ENCODE peak calls at places on chromosome 3, in nine cellular contexts. One of them, this sample, is unnamed.
A peak's percentile ranks its signal among the peaks of the same experiment; 100 is the strongest.

GRCh38 chr3:150760431-150761200 is 2.4 kb downstream of the SIAH2 start:
- DNase-seq in right lobe of liver: no peak
- DNase-seq in tibial nerve: no peak
- DNase-seq in body of pancreas: no peak
- DNase-seq in GM12878: peak; percentile 45
- DNase-seq in HCT116: no peak
- DNase-seq in IMR-90: no peak
- DNase-seq in GM12892: no peak
- DNase-seq in esophagus squamous epithelium: no peak
- DNase-seq in this sample: no peak

GRCh38 chr3:185825639-185826481 is 1.0 kb upstream of the IGF2BP2 start:
- DNase-seq in right lobe of liver: peak; percentile 49
- DNase-seq in tibial nerve: no peak
- DNase-seq in body of pancreas: peak; percentile 47
- DNase-seq in GM12878: no peak
- DNase-seq in HCT116: no peak
- DNase-seq in IMR-90: peak; percentile 44
- DNase-seq in GM12892: peak; percentile 45
- DNase-seq in esophagus squamous epithelium: no peak
- DNase-seq in this sample: no peak

GRCh38 chr3:122697952-122698625 is 17.4 kb downstream of the PARP14 start:
- DNase-seq in right lobe of liver: no peak
- DNase-seq in tibial nerve: no peak
- DNase-seq in body of pancreas: no peak
- DNase-seq in GM12878: peak; percentile 61
- DNase-seq in HCT116: no peak
- DNase-seq in IMR-90: no peak
- DNase-seq in GM12892: no peak
- DNase-seq in esophagus squamous epithelium: no peak
- DNase-seq in this sample: no peak

GRCh38 chr3:8629151-8630021 is 15.2 kb downstream of the SSUH2 start:
- DNase-seq in right lobe of liver: no peak
- DNase-seq in tibial nerve: peak; percentile 35
- DNase-seq in body of pancreas: no peak
- DNase-seq in GM12878: peak; percentile 12
- DNase-seq in HCT116: peak; percentile 90
- DNase-seq in IMR-90: peak; percentile 86
- DNase-seq in GM12892: no peak
- DNase-seq in esophagus squamous epithelium: no peak
- DNase-seq in this sample: peak; percentile 90

GRCh38 chr3:62049033-62049432 is 324.3 kb downstream of the FEZF2 start:
- DNase-seq in right lobe of liver: no peak
- DNase-seq in tibial nerve: no peak
- DNase-seq in body of pancreas: no peak
- DNase-seq in GM12878: no peak
- DNase-seq in HCT116: no peak
- DNase-seq in IMR-90: peak; percentile 6
- DNase-seq in GM12892: no peak
- DNase-seq in esophagus squamous epithelium: no peak
- DNase-seq in this sample: no peak

GRCh38 chr3:32147935-32148334 is 41.5 kb downstream of the GPD1L start:
- DNase-seq in right lobe of liver: no peak
- DNase-seq in tibial nerve: no peak
- DNase-seq in body of pancreas: no peak
- DNase-seq in GM12878: no peak
- DNase-seq in HCT116: no peak
- DNase-seq in IMR-90: no peak
- DNase-seq in GM12892: no peak
- DNase-seq in esophagus squamous epithelium: no peak
- DNase-seq in this sample: no peak

GRCh38 chr3:110708166-110708565 is 363.4 kb upstream of the NECTIN3 start:
- DNase-seq in right lobe of liver: no peak
- DNase-seq in tibial nerve: no peak
- DNase-seq in body of pancreas: no peak
- DNase-seq in GM12878: no peak
- DNase-seq in HCT116: no peak
- DNase-seq in IMR-90: no peak
- DNase-seq in GM12892: no peak
- DNase-seq in esophagus squamous epithelium: no peak
- DNase-seq in this sample: no peak

GRCh38 chr3:68017069-68017468 is 362.7 kb upstream of the SUCLG2 start:
- DNase-seq in right lobe of liver: no peak
- DNase-seq in tibial nerve: no peak
- DNase-seq in body of pancreas: no peak
- DNase-seq in GM12878: no peak
- DNase-seq in HCT116: no peak
- DNase-seq in IMR-90: no peak
- DNase-seq in GM12892: no peak
- DNase-seq in esophagus squamous epithelium: no peak
- DNase-seq in this sample: no peak

GRCh38 chr3:45994661-45995369 is 809 bp downstream of the FYCO1 start:
- DNase-seq in right lobe of liver: peak; percentile 39
- DNase-seq in tibial nerve: no peak
- DNase-seq in body of pancreas: no peak
- DNase-seq in GM12878: no peak
- DNase-seq in HCT116: no peak
- DNase-seq in IMR-90: no peak
- DNase-seq in GM12892: peak; percentile 36
- DNase-seq in esophagus squamous epithelium: no peak
- DNase-seq in this sample: no peak

GRCh38 chr3:177195941-177196472 is 1.3 kb downstream of the TBL1XR1 start:
- DNase-seq in right lobe of liver: no peak
- DNase-seq in tibial nerve: no peak
- DNase-seq in body of pancreas: no peak
- DNase-seq in GM12878: no peak
- DNase-seq in HCT116: no peak
- DNase-seq in IMR-90: no peak
- DNase-seq in GM12892: no peak
- DNase-seq in esophagus squamous epithelium: no peak
- DNase-seq in this sample: no peak

GRCh38 chr3:71195492-71195891 is 388.0 kb downstream of the FOXP1 start:
- DNase-seq in right lobe of liver: no peak
- DNase-seq in tibial nerve: no peak
- DNase-seq in body of pancreas: no peak
- DNase-seq in GM12878: no peak
- DNase-seq in HCT116: no peak
- DNase-seq in IMR-90: peak; percentile 86
- DNase-seq in GM12892: no peak
- DNase-seq in esophagus squamous epithelium: no peak
- DNase-seq in this sample: no peak

GRCh38 chr3:153855772-153856171 is 265.4 kb upstream of the ARHGEF26 start:
- DNase-seq in right lobe of liver: no peak
- DNase-seq in tibial nerve: no peak
- DNase-seq in body of pancreas: no peak
- DNase-seq in GM12878: no peak
- DNase-seq in HCT116: no peak
- DNase-seq in IMR-90: no peak
- DNase-seq in GM12892: no peak
- DNase-seq in esophagus squamous epithelium: no peak
- DNase-seq in this sample: no peak

DNA sequence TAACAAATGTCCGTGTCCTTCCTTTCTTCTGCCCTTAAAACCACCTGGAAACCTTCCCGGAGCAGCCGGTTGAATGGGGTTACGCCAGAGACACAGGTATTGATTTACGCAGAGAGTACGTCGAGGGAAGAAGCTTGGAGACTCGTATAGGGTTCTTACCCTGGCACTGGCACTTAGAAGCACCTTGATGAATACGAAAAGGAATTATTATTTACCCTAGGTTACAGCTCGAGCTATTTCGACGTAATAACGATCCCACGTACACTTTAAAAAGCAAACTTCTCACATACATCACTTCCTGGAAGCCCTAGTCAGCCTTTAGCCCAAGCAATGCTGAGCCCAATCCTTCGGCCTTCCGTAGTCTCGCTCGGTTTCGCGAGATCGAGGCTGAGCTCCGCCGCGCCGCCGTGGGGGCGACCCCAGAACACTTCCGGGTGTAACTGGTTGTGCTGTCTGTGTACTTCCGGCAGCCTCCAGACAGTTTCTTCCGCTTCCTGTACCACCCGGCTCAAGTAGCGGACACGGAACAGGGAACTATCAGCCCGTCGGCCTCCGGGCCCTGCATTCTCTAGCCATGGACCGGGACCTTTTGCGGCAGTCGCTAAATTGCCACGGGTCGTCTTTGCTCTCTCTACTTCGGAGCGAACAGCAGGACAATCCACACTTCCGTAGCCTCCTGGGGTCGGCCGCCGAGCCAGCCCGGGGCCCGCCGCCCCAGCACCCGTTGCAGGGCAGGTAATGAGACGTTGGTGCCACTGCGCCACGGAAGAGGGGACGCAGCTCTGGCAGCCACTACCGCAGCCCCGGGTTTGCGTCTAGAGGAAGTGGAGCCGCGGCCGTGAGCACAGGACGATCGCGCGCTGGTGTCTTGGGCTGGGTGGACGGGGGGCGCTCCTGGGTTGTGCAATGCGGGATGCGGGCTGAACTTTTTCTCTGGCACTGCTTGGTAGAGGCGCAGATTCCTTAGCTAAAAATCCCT is at the start of gene TTC14:
- DNase-seq in right lobe of liver: peak; percentile 91
- DNase-seq in tibial nerve: peak; percentile 78
- DNase-seq in body of pancreas: peak; percentile 94
- DNase-seq in GM12878: peak; percentile 81
- DNase-seq in HCT116: peak; percentile 94
- DNase-seq in IMR-90: peak; percentile 94
- DNase-seq in GM12892: peak; percentile 73
- DNase-seq in esophagus squamous epithelium: peak; percentile 78
- DNase-seq in this sample: peak; percentile 86
- TF ChIP-seq POLR2A in right lobe of liver: peak; percentile 68
- TF ChIP-seq POLR2A in tibial nerve: no peak
- TF ChIP-seq POLR2A in body of pancreas: peak; percentile 75
- TF ChIP-seq POLR2A in GM12878: peak; percentile 93
- TF ChIP-seq POLR2A in HCT116: peak; percentile 64
- TF ChIP-seq POLR2A in IMR-90: peak; percentile 59
- TF ChIP-seq POLR2A in GM12892: peak; percentile 93
- TF ChIP-seq POLR2A in esophagus squamous epithelium: no peak
- TF ChIP-seq POLR2A in this sample: no peak

GRCh38 chr3:127887321-127887720 is 27.7 kb upstream of the KBTBD12 start:
- DNase-seq in right lobe of liver: no peak
- DNase-seq in tibial nerve: no peak
- DNase-seq in body of pancreas: no peak
- DNase-seq in GM12878: no peak
- DNase-seq in HCT116: no peak
- DNase-seq in IMR-90: no peak
- DNase-seq in GM12892: no peak
- DNase-seq in esophagus squamous epithelium: no peak
- DNase-seq in this sample: no peak

GRCh38 chr3:127888564-127889107 is 26.4 kb upstream of the KBTBD12 start:
- DNase-seq in right lobe of liver: no peak
- DNase-seq in tibial nerve: no peak
- DNase-seq in body of pancreas: peak; percentile 60
- DNase-seq in GM12878: no peak
- DNase-seq in HCT116: no peak
- DNase-seq in IMR-90: no peak
- DNase-seq in GM12892: no peak
- DNase-seq in esophagus squamous epithelium: no peak
- DNase-seq in this sample: no peak

GRCh38 chr3:127881586-127881985 is 33.4 kb upstream of the KBTBD12 start:
- DNase-seq in right lobe of liver: no peak
- DNase-seq in tibial nerve: no peak
- DNase-seq in body of pancreas: no peak
- DNase-seq in GM12878: no peak
- DNase-seq in HCT116: no peak
- DNase-seq in IMR-90: no peak
- DNase-seq in GM12892: no peak
- DNase-seq in esophagus squamous epithelium: no peak
- DNase-seq in this sample: no peak

GRCh38 chr3:127886276-127886862 is 28.7 kb upstream of the KBTBD12 start:
- DNase-seq in right lobe of liver: no peak
- DNase-seq in tibial nerve: no peak
- DNase-seq in body of pancreas: no peak
- DNase-seq in GM12878: no peak
- DNase-seq in HCT116: no peak
- DNase-seq in IMR-90: no peak
- DNase-seq in GM12892: no peak
- DNase-seq in esophagus squamous epithelium: no peak
- DNase-seq in this sample: no peak

GRCh38 chr3:127884069-127884468 is 31.0 kb upstream of the KBTBD12 start:
- DNase-seq in right lobe of liver: no peak
- DNase-seq in tibial nerve: no peak
- DNase-seq in body of pancreas: no peak
- DNase-seq in GM12878: no peak
- DNase-seq in HCT116: no peak
- DNase-seq in IMR-90: no peak
- DNase-seq in GM12892: no peak
- DNase-seq in esophagus squamous epithelium: no peak
- DNase-seq in this sample: no peak
- TF ChIP-seq POLR2A in right lobe of liver: no peak
- TF ChIP-seq POLR2A in tibial nerve: no peak
- TF ChIP-seq POLR2A in body of pancreas: no peak
- TF ChIP-seq POLR2A in GM12878: no peak
- TF ChIP-seq POLR2A in HCT116: no peak
- TF ChIP-seq POLR2A in IMR-90: no peak
- TF ChIP-seq POLR2A in GM12892: no peak
- TF ChIP-seq POLR2A in esophagus squamous epithelium: no peak
- TF ChIP-seq POLR2A in this sample: no peak

DNA sequence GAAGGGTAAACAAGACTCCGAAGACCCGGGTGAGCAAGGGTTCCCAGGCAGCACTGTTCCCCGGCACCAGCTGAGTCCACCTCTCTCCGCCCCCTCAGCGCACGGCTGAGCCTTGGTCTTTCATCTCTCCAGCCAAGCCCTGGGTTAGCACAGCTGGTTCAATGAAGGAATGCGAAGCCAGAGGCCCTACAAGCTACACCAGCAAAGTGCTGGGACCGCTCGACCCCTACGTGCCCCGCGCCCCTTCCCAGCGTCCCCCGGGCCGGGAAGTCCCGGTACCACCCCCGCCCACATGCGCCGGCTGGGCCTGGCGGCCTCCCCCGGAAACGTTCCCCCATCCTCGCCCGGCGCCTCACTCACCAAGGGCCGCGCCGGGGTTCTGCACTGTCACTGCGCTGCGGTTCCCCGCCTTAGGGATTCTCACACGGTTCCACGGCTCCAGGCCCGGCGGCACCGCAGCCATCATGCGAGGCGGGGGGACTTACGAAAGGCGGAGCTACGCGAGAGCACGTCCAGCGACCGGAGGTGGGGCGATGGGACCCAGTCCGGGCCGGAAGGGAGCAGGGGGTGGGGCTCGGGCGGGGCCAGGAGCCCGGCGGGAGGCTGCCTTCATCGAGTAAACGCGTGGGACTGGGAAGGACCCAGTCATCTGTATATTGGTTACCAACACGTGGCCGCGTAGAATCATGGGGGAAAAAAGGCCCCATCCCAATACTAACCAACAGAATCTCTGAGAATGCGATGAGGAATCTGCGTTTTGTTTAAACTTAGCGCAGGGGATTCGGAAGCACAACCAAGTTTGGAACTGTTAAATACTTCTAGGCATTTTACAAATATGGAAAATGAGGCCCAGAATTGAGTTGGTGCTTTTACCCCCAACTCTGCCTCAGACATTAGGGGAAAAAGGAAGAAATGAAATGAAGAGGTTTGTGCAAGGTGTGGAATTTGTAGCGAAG is 28.7 kb downstream of the GTPBP8 start:
- DNase-seq in right lobe of liver: peak; percentile 91
- DNase-seq in tibial nerve: peak; percentile 79
- DNase-seq in body of pancreas: peak; percentile 89
- DNase-seq in GM12878: peak; percentile 67
- DNase-seq in HCT116: peak; percentile 82
- DNase-seq in IMR-90: peak; percentile 91
- DNase-seq in GM12892: peak; percentile 86
- DNase-seq in esophagus squamous epithelium: peak; percentile 30
- DNase-seq in this sample: peak; percentile 88
- TF ChIP-seq POLR2A in right lobe of liver: no peak
- TF ChIP-seq POLR2A in tibial nerve: peak; percentile 32
- TF ChIP-seq POLR2A in body of pancreas: peak; percentile 75
- TF ChIP-seq POLR2A in GM12878: peak; percentile 93
- TF ChIP-seq POLR2A in HCT116: peak; percentile 74
- TF ChIP-seq POLR2A in IMR-90: peak; percentile 75
- TF ChIP-seq POLR2A in GM12892: peak; percentile 89
- TF ChIP-seq POLR2A in esophagus squamous epithelium: peak; percentile 48
- TF ChIP-seq POLR2A in this sample: peak; percentile 31

GRCh38 chr3:14144423-14145075 is 19.7 kb downstream of the TMEM43 start:
- DNase-seq in right lobe of liver: no peak
- DNase-seq in tibial nerve: peak; percentile 60
- DNase-seq in body of pancreas: peak; percentile 71
- DNase-seq in GM12878: peak; percentile 52
- DNase-seq in HCT116: peak; percentile 91
- DNase-seq in IMR-90: peak; percentile 99
- DNase-seq in GM12892: peak; percentile 70
- DNase-seq in esophagus squamous epithelium: peak; percentile 40
- DNase-seq in this sample: no peak
- TF ChIP-seq POLR2A in right lobe of liver: no peak
- TF ChIP-seq POLR2A in tibial nerve: no peak
- TF ChIP-seq POLR2A in body of pancreas: no peak
- TF ChIP-seq POLR2A in GM12878: no peak
- TF ChIP-seq POLR2A in HCT116: no peak
- TF ChIP-seq POLR2A in IMR-90: peak; percentile 72
- TF ChIP-seq POLR2A in GM12892: no peak
- TF ChIP-seq POLR2A in esophagus squamous epithelium: no peak
- TF ChIP-seq POLR2A in this sample: no peak

This sample was measured in breast epithelium.